ENCODE peak calls at places on chromosomes 16 and 17, in five cellular contexts. Y is activated gamma-delta T cell treated with Interleukin-2 at 50 U/mL for 16 hours, H is uterus, W is iPS DF 6.9, O is astrocyte of the spinal cord. K is an unnamed sample.
A peak's percentile ranks its signal among the peaks of the same experiment; 100 is the strongest.

GRCh38 chr16:29858149-29858899 is 4.7 kb downstream of the CDIPT start:
- DNase-seq in Y (no peak), W (no peak), O (no peak), H (no peak), K (no peak)

GRCh38 chr17:32445075-32445427 is 741 bp downstream of the PSMD11 start:
- DNase-seq in H (no peak), O (peak; percentile 65), Y (peak; percentile 10), W (no peak), K (no peak)

GRCh38 chr17:40555296-40556190 is 9.7 kb downstream of the CCR7 start:
- DNase-seq in W (no peak), H (peak; percentile 16), O (no peak), Y (no peak), K (no peak)

GRCh38 chr17:52477824-52478614 is 319.5 kb upstream of the CA10 start:
- DNase-seq in W (no peak), O (no peak), H (no peak), Y (no peak), K (no peak)

GRCh38 chr16:79269211-79269863 is 331.2 kb downstream of the MAF start:
- DNase-seq in W (no peak), O (no peak), H (no peak), Y (no peak), K (no peak)

GRCh38 chr16:77171750-77172635 is 19.0 kb upstream of the MON1B start:
- DNase-seq in W (no peak), O (peak; percentile 65), H (peak; percentile 34), Y (no peak), K (no peak)

GRCh38 chr17:68460096-68460495 is 2.8 kb upstream of the WIPI1 start:
- DNase-seq in Y (no peak), O (no peak), W (no peak), H (no peak), K (no peak)

GRCh38 chr16:66476328-66477027 is 49.4 kb downstream of the BEAN1 start:
- DNase-seq in H (no peak), Y (peak; percentile 25), O (no peak), W (no peak), K (no peak)

GRCh38 chr16:56295059-56295673 is 103.9 kb downstream of the GNAO1 start:
- DNase-seq in H (no peak), O (no peak), W (no peak), Y (no peak), K (no peak)

GRCh38 chr17:82257473-82257872 is 16.0 kb downstream of the CSNK1D start:
- DNase-seq in W (no peak), Y (peak; percentile 58), H (no peak), O (no peak), K (no peak)

GRCh38 chr17:13544292-13544691 is 57.4 kb downstream of the HS3ST3A1 start:
- DNase-seq in W (no peak), H (peak; percentile 62), O (peak; percentile 99), Y (no peak), K (peak; percentile 48)

GRCh38 chr16:16857012-16857411 is 478.1 kb downstream of the NPIPA7 start:
- DNase-seq in Y (no peak), W (no peak), H (no peak), O (no peak), K (no peak)

GRCh38 chr17:28427372-28427771 is 21.4 kb upstream of the SLC46A1 start:
- DNase-seq in W (no peak), O (no peak), Y (no peak), H (no peak), K (no peak)

GRCh38 chr17:77619851-77620250 is 338.7 kb upstream of the TNRC6C start:
- DNase-seq in O (peak; percentile 68), Y (no peak), W (no peak), H (no peak), K (no peak)

GRCh38 chr17:77802811-77803220 is 155.7 kb upstream of the TNRC6C start:
- DNase-seq in W (no peak), H (peak; percentile 55), Y (no peak), O (peak; percentile 28), K (no peak)

GRCh38 chr16:66658143-66658859 is 38.2 kb downstream of the CMTM4 start:
- DNase-seq in H (no peak), O (no peak), Y (no peak), W (no peak), K (no peak)

GRCh38 chr17:12619444-12620199 is 46.1 kb upstream of the MYOCD start:
- DNase-seq in Y (no peak), H (peak; percentile 83), O (peak; percentile 58), W (no peak), K (no peak)

GRCh38 chr17:49218941-49219913 is 8.7 kb downstream of the ABI3 start:
- DNase-seq in Y (peak; percentile 60), O (no peak), W (no peak), H (no peak), K (peak; percentile 60)

GRCh38 chr17:7997186-7997585 is 5.2 kb upstream of the GUCY2D start:
- DNase-seq in O (peak; percentile 36), W (no peak), H (no peak), Y (no peak), K (no peak)

GRCh38 chr17:67656494-67657203 is 61.1 kb upstream of the NOL11 start:
- DNase-seq in H (no peak), Y (no peak), W (no peak), O (no peak), K (no peak)

GRCh38 chr16:80029706-80030481 is 429.4 kb upstream of the MAF start:
- DNase-seq in O (no peak), Y (no peak), H (no peak), W (no peak), K (no peak)

GRCh38 chr17:79305831-79306687 is 231.4 kb downstream of the ENGASE start:
- DNase-seq in W (no peak), H (no peak), Y (no peak), O (no peak), K (no peak)

GRCh38 chr16:56675685-56676210 is 6.1 kb downstream of the MT1H start:
- DNase-seq in O (no peak), Y (peak; percentile 33), H (no peak), W (no peak), K (no peak)

GRCh38 chr16:49000594-49000993 is 281.0 kb downstream of the CBLN1 start:
- DNase-seq in Y (no peak), H (no peak), W (no peak), O (no peak), K (no peak)

GRCh38 chr17:1228752-1229353 is 41.4 kb upstream of the BHLHA9 start:
- DNase-seq in H (no peak), Y (no peak), O (no peak), W (no peak), K (peak; percentile 51)

GRCh38 chr16:50598256-50598894 is 50.2 kb downstream of the NKD1 start:
- DNase-seq in W (no peak), O (no peak), H (no peak), Y (no peak), K (peak; percentile 48)

GRCh38 chr16:27073733-27074132 is 7.0 kb downstream of the C16orf82 start:
- DNase-seq in Y (no peak), O (no peak), W (no peak), H (no peak), K (no peak)